ENCODE peak calls at places on chromosomes 4 and X, in five cellular contexts. Y is HepG2, N is H1, V is GM12891, W is SK-N-SH. H is an unnamed sample.

GRCh38 chrX:135740683-135741149 is 27.3 kb downstream of the CT45A3 start:
- DNase-seq in W (peak; percentile 46), V (no peak), N (peak; percentile 37), Y (peak; percentile 5), H (peak; percentile 21)

GRCh38 chr4:74897390-74897789 is 35.5 kb upstream of the PARM1 start:
- DNase-seq in W (no peak), V (no peak), Y (no peak), N (no peak), H (no peak)

GRCh38 chr4:94957030-94957429 is 199.3 kb downstream of the BMPR1B start:
- DNase-seq in N (no peak), Y (no peak), V (no peak), W (no peak), H (no peak)

GRCh38 chrX:12867746-12868145 is 874 bp downstream of the TLR7 start:
- DNase-seq in N (no peak), W (no peak), Y (no peak), V (no peak), H (no peak)

GRCh38 chr4:30537462-30537861 is 182.7 kb upstream of the PCDH7 start:
- DNase-seq in Y (no peak), V (no peak), W (no peak), N (no peak), H (no peak)

GRCh38 chr4:98284640-98285046 is 23.5 kb downstream of the RAP1GDS1 start:
- DNase-seq in W (no peak), N (no peak), Y (no peak), V (no peak), H (no peak)

GRCh38 chr4:145816091-145816490 is 122.5 kb downstream of the ZNF827 start:
- DNase-seq in Y (no peak), N (no peak), W (no peak), V (no peak), H (no peak)

GRCh38 chr4:81789741-81790402 is 318.2 kb upstream of the RASGEF1B start:
- DNase-seq in N (no peak), W (no peak), Y (no peak), V (no peak), H (no peak)

GRCh38 chr4:56099378-56099786 is 150.6 kb downstream of the CEP135 start:
- DNase-seq in W (no peak), Y (no peak), V (no peak), N (no peak), H (no peak)

GRCh38 chr4:107115185-107115847 is 79.2 kb upstream of the DKK2 start:
- DNase-seq in N (no peak), V (no peak), W (peak; percentile 22), Y (no peak), H (no peak)
- TF ChIP-seq TAF1 in N (no peak), V (no peak), W (no peak), Y (no peak), H (no peak)

GRCh38 chrX:138748480-138748879 is 37.0 kb upstream of the FGF13 start:
- DNase-seq in Y (no peak), N (no peak), W (no peak), V (no peak), H (no peak)

GRCh38 chrX:138740361-138740760 is 28.8 kb upstream of the FGF13 start:
- DNase-seq in V (no peak), N (no peak), W (no peak), Y (no peak), H (no peak)

GRCh38 chrX:138745215-138745614 is 33.7 kb upstream of the FGF13 start:
- DNase-seq in N (no peak), Y (peak; percentile 12), W (peak; percentile 14), V (no peak), H (peak; percentile 1)
- TF ChIP-seq TAF1 in N (no peak), Y (no peak), W (no peak), V (no peak), H (no peak)

GRCh38 chr4:144711685-144712456 is 65.9 kb downstream of the HHIP start:
- DNase-seq in N (no peak), V (no peak), Y (no peak), W (no peak), H (no peak)

GRCh38 chr4:144712775-144713174 is 66.8 kb downstream of the HHIP start:
- DNase-seq in Y (no peak), W (no peak), N (no peak), V (no peak), H (no peak)

GRCh38 chr4:144716778-144717177 is 70.8 kb downstream of the HHIP start:
- DNase-seq in Y (no peak), N (no peak), V (no peak), W (no peak), H (no peak)

GRCh38 chr4:144714166-144714565 is 68.2 kb downstream of the HHIP start:
- DNase-seq in W (no peak), V (no peak), Y (no peak), N (no peak), H (no peak)

DNA sequence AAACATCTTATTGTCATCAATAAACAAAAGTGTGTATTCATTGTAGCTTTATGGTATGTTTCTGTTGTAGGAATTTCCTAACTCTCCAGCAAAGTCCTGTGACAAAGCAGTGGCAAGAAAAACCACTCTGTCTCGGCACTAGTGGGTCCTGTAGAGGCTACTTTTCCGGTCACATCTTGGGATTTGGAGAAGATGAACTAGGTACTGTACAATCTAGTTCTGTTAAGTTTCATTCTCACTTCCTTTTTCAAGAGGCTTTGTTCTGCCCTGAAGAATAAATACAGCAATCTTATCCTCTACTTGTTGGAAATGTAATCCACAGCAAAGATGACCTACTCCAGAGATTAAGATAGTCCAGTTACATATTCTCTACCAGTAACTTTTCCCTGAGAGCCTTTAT is 69.3 kb downstream of the HHIP start:
- DNase-seq in V (no peak), Y (no peak), W (no peak), N (no peak), H (no peak)
- TF ChIP-seq TAF1 in V (no peak), Y (no peak), W (no peak), N (no peak), H (no peak)

GRCh38 chr4:42995343-42995944 is 102.9 kb downstream of the GRXCR1 start:
- DNase-seq in N (no peak), Y (peak; percentile 12), V (peak; percentile 18), W (peak; percentile 57), H (no peak)
- TF ChIP-seq TAF1 in N (no peak), Y (no peak), V (no peak), W (no peak), H (no peak)

GRCh38 chr4:124019749-124020549 is 623.4 kb downstream of the SPRY1 start:
- DNase-seq in N (no peak), W (no peak), V (no peak), Y (no peak), H (no peak)

DNA sequence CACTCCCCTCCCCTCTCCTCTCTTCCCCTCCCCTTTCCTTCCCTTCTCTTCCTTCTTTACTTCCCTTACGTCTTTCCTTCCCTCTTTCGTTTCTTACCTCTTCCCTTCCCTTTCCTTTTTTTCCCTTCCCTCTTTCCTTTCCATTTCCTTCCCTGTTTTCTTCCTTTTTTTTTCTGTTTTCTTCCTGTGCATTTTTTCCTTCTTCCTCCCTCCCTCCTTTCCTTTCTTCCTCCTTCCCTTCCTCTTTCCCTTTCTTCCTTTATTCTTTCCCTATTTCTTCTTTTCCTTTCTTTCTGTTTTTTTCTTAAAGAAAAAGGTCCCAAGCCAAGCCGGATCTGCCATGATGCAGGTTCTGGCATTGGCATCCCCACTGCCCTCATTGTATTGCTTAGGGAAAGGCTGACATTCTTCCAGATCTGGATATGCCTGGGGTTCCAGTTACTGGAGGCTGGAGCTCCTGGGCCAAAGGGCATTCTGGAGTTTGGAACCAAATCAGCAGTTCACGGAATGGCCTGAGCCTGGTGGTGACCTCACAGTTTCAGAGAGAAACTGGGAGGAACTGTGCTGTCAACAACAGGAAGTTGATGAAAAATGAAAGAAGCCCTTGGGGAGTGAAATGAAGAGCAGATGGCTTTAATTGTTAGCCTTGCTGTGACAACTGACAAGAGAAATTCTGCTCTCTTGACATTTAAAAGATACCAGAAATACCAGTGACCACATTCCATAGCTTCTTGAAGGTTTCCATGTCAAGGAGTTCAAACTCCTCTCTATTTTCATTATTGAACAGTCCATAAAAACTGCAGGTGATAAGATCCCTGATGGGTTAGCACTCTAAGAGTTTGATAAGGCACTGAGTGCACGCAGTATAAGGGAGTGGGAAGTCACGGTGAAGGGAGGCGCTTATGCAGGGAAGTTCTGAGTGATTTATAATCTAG is 622.1 kb downstream of the SPRY1 start:
- DNase-seq in Y (peak; percentile 12), V (peak; percentile 7), W (peak; percentile 61), N (no peak), H (peak; percentile 13)
- TF ChIP-seq TAF1 in Y (no peak), V (no peak), W (peak; percentile 17), N (no peak), H (no peak)

DNA sequence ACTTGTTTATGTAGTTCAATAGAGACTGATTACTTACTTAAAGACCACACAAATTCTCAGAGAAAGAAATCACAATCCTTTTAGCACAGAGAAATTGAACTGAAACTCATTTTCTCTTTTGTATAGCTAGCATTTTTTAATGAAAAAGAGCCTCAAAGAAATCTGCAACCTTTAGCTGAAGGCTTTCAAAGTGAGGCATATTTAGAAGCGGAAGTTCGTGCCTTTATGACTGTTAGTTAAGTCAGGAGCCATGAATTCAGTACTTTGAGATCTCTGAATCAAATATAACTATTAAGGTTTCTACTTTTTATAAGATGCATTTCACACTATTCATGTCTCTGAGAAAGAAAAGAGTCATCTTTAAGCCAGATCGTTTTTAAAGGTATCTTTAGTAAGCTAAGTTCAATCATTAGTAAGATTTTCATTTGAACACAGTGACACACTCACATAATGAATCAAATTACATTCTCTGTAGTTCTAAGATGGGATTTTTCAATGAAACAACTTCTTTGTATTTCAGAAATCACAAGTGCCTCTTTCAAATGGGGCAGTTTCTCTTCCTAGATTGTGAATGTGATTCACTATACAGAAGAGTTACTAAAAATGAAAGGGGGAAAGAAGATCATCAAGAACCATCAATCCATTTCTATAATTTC is 61.4 kb downstream of the SMARCA1 start:
- DNase-seq in Y (no peak), V (no peak), W (no peak), N (no peak), H (no peak)
- TF ChIP-seq TAF1 in Y (no peak), V (no peak), W (no peak), N (no peak), H (no peak)

DNA sequence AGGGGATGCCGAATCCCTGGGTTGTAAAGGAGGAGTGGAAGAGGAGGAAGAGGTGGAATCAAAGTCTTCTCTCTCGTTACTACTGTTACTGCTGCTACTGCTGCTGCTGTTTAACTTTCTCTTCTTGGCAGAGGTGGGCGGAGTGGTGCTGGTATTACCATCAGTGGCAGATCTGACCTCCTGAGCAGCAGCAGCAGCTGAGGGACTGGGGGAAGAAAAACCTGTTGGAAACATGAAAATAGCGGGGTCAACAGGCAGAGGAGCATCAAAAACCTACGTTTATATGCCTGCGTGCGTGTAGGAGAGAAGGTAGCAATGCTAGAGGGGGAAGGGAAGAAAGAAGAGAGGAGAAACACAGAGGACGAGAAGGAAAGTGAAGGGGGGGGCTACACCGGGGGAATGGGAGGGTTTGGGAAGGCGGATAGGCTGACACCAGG is 339 bp downstream of the CUL4B start:
- DNase-seq in N (no peak), W (no peak), Y (peak; percentile 32), V (no peak), H (no peak)
- TF ChIP-seq TAF1 in N (peak; percentile 33), W (no peak), Y (no peak), V (no peak), H (no peak)